ENCODE peak calls at places on chromosomes 4 and X, in eight cellular contexts. One of them, this sample, is unnamed.

GRCh38 chrX:8404443-8404842 is 60.2 kb upstream of the VCX3B start:
- DNase-seq in K562: no peak
- DNase-seq in HCT116: no peak
- DNase-seq in sigmoid colon: no peak
- DNase-seq in Panc1: no peak
- DNase-seq in stomach: peak; percentile 69
- DNase-seq in SK-N-SH: no peak
- DNase-seq in HepG2: no peak
- DNase-seq in this sample: no peak

GRCh38 chr4:117400039-117400835 is 314.9 kb upstream of the TRAM1L1 start:
- DNase-seq in K562: no peak
- DNase-seq in HCT116: peak; percentile 18
- DNase-seq in sigmoid colon: no peak
- DNase-seq in Panc1: peak; percentile 20
- DNase-seq in stomach: no peak
- DNase-seq in SK-N-SH: no peak
- DNase-seq in HepG2: peak; percentile 68
- DNase-seq in this sample: no peak

GRCh38 chrX:10190367-10190766 is 33.6 kb downstream of the CLCN4 start:
- DNase-seq in K562: peak; percentile 54
- DNase-seq in HCT116: peak; percentile 41
- DNase-seq in sigmoid colon: no peak
- DNase-seq in Panc1: peak; percentile 36
- DNase-seq in stomach: no peak
- DNase-seq in SK-N-SH: peak; percentile 59
- DNase-seq in HepG2: peak; percentile 72
- DNase-seq in this sample: no peak

GRCh38 chr4:83308672-83309071 is 24.1 kb upstream of the COQ2 start:
- DNase-seq in K562: no peak
- DNase-seq in HCT116: no peak
- DNase-seq in sigmoid colon: no peak
- DNase-seq in Panc1: no peak
- DNase-seq in stomach: no peak
- DNase-seq in SK-N-SH: no peak
- DNase-seq in HepG2: no peak
- DNase-seq in this sample: no peak

GRCh38 chr4:48340905-48341775 is at the start of gene SLAIN2:
- DNase-seq in K562: peak; percentile 98
- DNase-seq in HCT116: peak; percentile 86
- DNase-seq in sigmoid colon: peak; percentile 99
- DNase-seq in Panc1: no peak
- DNase-seq in stomach: peak; percentile 99
- DNase-seq in SK-N-SH: peak; percentile 99
- DNase-seq in HepG2: peak; percentile 91
- DNase-seq in this sample: peak; percentile 98

GRCh38 chr4:78691971-78692814 is 84.0 kb upstream of the BMP2K start:
- DNase-seq in K562: peak; percentile 91
- DNase-seq in HCT116: no peak
- DNase-seq in sigmoid colon: no peak
- DNase-seq in Panc1: no peak
- DNase-seq in stomach: no peak
- DNase-seq in SK-N-SH: peak; percentile 75
- DNase-seq in HepG2: no peak
- DNase-seq in this sample: no peak

GRCh38 chr4:13700196-13701140 is 72.9 kb upstream of the BOD1L1 start:
- DNase-seq in K562: no peak
- DNase-seq in HCT116: no peak
- DNase-seq in sigmoid colon: no peak
- DNase-seq in Panc1: peak; percentile 18
- DNase-seq in stomach: no peak
- DNase-seq in SK-N-SH: no peak
- DNase-seq in HepG2: no peak
- DNase-seq in this sample: no peak

GRCh38 chr4:93221771-93222170 is 606.8 kb upstream of the ATOH1 start:
- DNase-seq in K562: no peak
- DNase-seq in HCT116: no peak
- DNase-seq in sigmoid colon: no peak
- DNase-seq in Panc1: no peak
- DNase-seq in stomach: no peak
- DNase-seq in SK-N-SH: no peak
- DNase-seq in HepG2: no peak
- DNase-seq in this sample: no peak

GRCh38 chr4:167578906-167579305 is 344.6 kb upstream of the SPOCK3 start:
- DNase-seq in K562: no peak
- DNase-seq in HCT116: peak; percentile 13
- DNase-seq in sigmoid colon: no peak
- DNase-seq in Panc1: no peak
- DNase-seq in stomach: no peak
- DNase-seq in SK-N-SH: no peak
- DNase-seq in HepG2: no peak
- DNase-seq in this sample: no peak

GRCh38 chrX:72540318-72540717 is 32.3 kb downstream of the HDAC8 start:
- DNase-seq in K562: peak; percentile 7
- DNase-seq in HCT116: no peak
- DNase-seq in sigmoid colon: no peak
- DNase-seq in Panc1: no peak
- DNase-seq in stomach: no peak
- DNase-seq in SK-N-SH: peak; percentile 42
- DNase-seq in HepG2: peak; percentile 9
- DNase-seq in this sample: no peak

GRCh38 chrX:132533409-132533808 is 44.6 kb upstream of the MBNL3 start:
- DNase-seq in K562: no peak
- DNase-seq in HCT116: no peak
- DNase-seq in sigmoid colon: no peak
- DNase-seq in Panc1: no peak
- DNase-seq in stomach: no peak
- DNase-seq in SK-N-SH: no peak
- DNase-seq in HepG2: peak; percentile 4
- DNase-seq in this sample: no peak

GRCh38 chrX:110509778-110510510 is 151.3 kb downstream of the RTL9 start:
- DNase-seq in K562: no peak
- DNase-seq in HCT116: no peak
- DNase-seq in sigmoid colon: no peak
- DNase-seq in Panc1: no peak
- DNase-seq in stomach: no peak
- DNase-seq in SK-N-SH: no peak
- DNase-seq in HepG2: no peak
- DNase-seq in this sample: no peak

GRCh38 chr4:121428721-121429120 is 47.9 kb upstream of the QRFPR start:
- DNase-seq in K562: no peak
- DNase-seq in HCT116: no peak
- DNase-seq in sigmoid colon: no peak
- DNase-seq in Panc1: no peak
- DNase-seq in stomach: no peak
- DNase-seq in SK-N-SH: no peak
- DNase-seq in HepG2: no peak
- DNase-seq in this sample: no peak

GRCh38 chrX:138748480-138748879 is 37.0 kb upstream of the FGF13 start:
- DNase-seq in K562: no peak
- DNase-seq in HCT116: no peak
- DNase-seq in sigmoid colon: no peak
- DNase-seq in Panc1: no peak
- DNase-seq in stomach: no peak
- DNase-seq in SK-N-SH: no peak
- DNase-seq in HepG2: no peak
- DNase-seq in this sample: no peak

GRCh38 chrX:25872786-25873185 is 265.4 kb upstream of the MAGEB18 start:
- DNase-seq in K562: no peak
- DNase-seq in HCT116: no peak
- DNase-seq in sigmoid colon: no peak
- DNase-seq in Panc1: no peak
- DNase-seq in stomach: no peak
- DNase-seq in SK-N-SH: no peak
- DNase-seq in HepG2: no peak
- DNase-seq in this sample: no peak

GRCh38 chr4:101346312-101346561 is 1.1 kb downstream of the PPP3CA start:
- DNase-seq in K562: no peak
- DNase-seq in HCT116: no peak
- DNase-seq in sigmoid colon: no peak
- DNase-seq in Panc1: no peak
- DNase-seq in stomach: no peak
- DNase-seq in SK-N-SH: peak; percentile 68
- DNase-seq in HepG2: peak; percentile 16
- DNase-seq in this sample: peak; percentile 23

GRCh38 chr4:101346562-101347266 is 612 bp downstream of the PPP3CA start:
- DNase-seq in K562: peak; percentile 26
- DNase-seq in HCT116: no peak
- DNase-seq in sigmoid colon: peak; percentile 82
- DNase-seq in Panc1: no peak
- DNase-seq in stomach: peak; percentile 59
- DNase-seq in SK-N-SH: no peak
- DNase-seq in HepG2: peak; percentile 21
- DNase-seq in this sample: peak; percentile 61

GRCh38 chr4:101347557-101348366 is 436 bp upstream of the PPP3CA start:
- DNase-seq in K562: peak; percentile 100
- DNase-seq in HCT116: peak; percentile 92
- DNase-seq in sigmoid colon: peak; percentile 100
- DNase-seq in Panc1: peak; percentile 72
- DNase-seq in stomach: peak; percentile 100
- DNase-seq in SK-N-SH: peak; percentile 98
- DNase-seq in HepG2: peak; percentile 87
- DNase-seq in this sample: peak; percentile 99

GRCh38 chr4:101348367-101348827 is 1.1 kb upstream of the PPP3CA start:
- DNase-seq in K562: peak; percentile 14
- DNase-seq in HCT116: no peak
- DNase-seq in sigmoid colon: no peak
- DNase-seq in Panc1: no peak
- DNase-seq in stomach: peak; percentile 38
- DNase-seq in SK-N-SH: no peak
- DNase-seq in HepG2: no peak
- DNase-seq in this sample: peak; percentile 46

DNA sequence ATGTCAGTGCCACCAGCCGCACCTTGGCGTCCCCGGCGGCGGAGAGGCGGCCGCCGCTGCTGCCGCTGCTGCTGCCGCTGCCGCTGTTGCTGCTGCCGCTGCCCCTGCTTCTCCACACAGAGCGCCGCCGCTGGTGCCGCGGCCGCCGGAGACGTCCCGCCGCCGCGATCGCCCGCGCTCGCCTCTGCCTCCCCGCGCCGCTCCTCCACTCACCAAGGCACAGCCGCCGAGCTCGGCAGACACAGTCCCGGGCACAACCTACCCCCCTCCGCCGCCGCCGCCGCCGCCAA is at the start of gene PPP3CA:
- DNase-seq in K562: no peak
- DNase-seq in HCT116: no peak
- DNase-seq in sigmoid colon: no peak
- DNase-seq in Panc1: no peak
- DNase-seq in stomach: no peak
- DNase-seq in SK-N-SH: peak; percentile 60
- DNase-seq in HepG2: no peak
- DNase-seq in this sample: no peak
- TF ChIP-seq POLR2AphosphoS5 in K562: no peak
- TF ChIP-seq POLR2AphosphoS5 in HCT116: no peak
- TF ChIP-seq POLR2AphosphoS5 in sigmoid colon: no peak
- TF ChIP-seq POLR2AphosphoS5 in Panc1: no peak
- TF ChIP-seq POLR2AphosphoS5 in stomach: no peak
- TF ChIP-seq POLR2AphosphoS5 in SK-N-SH: no peak
- TF ChIP-seq POLR2AphosphoS5 in HepG2: no peak
- TF ChIP-seq POLR2AphosphoS5 in this sample: no peak

DNA sequence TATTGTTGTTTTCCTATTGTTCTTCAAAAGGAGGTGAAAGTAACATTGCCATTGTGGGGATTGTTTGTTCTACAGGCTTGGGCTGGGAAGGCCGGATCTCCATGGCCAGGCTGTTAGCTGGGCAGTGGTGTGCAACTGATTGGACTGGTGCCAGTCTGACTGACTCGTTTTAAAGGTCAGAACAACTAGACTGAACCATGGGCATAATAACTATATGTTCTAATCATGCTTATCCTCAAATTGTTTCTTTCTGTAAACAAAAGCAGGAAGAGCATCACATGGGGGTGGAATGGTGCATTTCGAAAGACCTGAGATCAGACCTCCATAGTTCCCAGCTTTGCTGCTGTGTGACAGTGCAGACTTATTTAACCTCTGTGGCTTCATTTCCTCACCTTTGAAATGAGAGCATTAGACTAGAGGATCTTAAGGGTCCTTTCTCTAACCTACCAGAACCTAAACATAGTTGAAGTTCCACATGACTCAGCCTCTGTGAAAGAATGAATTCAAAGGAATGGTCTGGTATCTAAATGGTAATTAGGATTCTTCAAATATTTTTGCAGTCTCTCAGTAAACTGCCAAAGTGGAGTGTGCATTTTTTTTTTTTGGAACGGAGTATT is 66.7 kb upstream of the PGRMC2 start:
- DNase-seq in K562: no peak
- DNase-seq in HCT116: no peak
- DNase-seq in sigmoid colon: no peak
- DNase-seq in Panc1: peak; percentile 61
- DNase-seq in stomach: peak; percentile 68
- DNase-seq in SK-N-SH: peak; percentile 8
- DNase-seq in HepG2: peak; percentile 30
- DNase-seq in this sample: no peak
- H3K27ac ChIP-seq in K562: no peak overlapping the region
- H3K27ac ChIP-seq in HCT116: no peak overlapping the region
- H3K27ac ChIP-seq in sigmoid colon: peak overlapping the region; percentile 27
- H3K27ac ChIP-seq in Panc1: peak overlapping the region; percentile 29
- H3K27ac ChIP-seq in stomach: no peak overlapping the region
- H3K27ac ChIP-seq in SK-N-SH: peak overlapping the region; percentile 96
- H3K27ac ChIP-seq in HepG2: no peak overlapping the region
- H3K27ac ChIP-seq in this sample: no peak overlapping the region

GRCh38 chrX:107729558-107730297 is 45.9 kb downstream of the TSC22D3 start:
- DNase-seq in K562: no peak
- DNase-seq in HCT116: no peak
- DNase-seq in sigmoid colon: no peak
- DNase-seq in Panc1: no peak
- DNase-seq in stomach: no peak
- DNase-seq in SK-N-SH: no peak
- DNase-seq in HepG2: no peak
- DNase-seq in this sample: no peak
- H3K4me1 ChIP-seq in K562: peaks cover 47% of the 10 kb centered on the region
- H3K4me1 ChIP-seq in HCT116: peaks cover 46% of the 10 kb centered on the region
- H3K4me1 ChIP-seq in sigmoid colon: peaks cover 46% of the 10 kb centered on the region
- H3K4me1 ChIP-seq in Panc1: peaks cover 8% of the 10 kb centered on the region
- H3K4me1 ChIP-seq in stomach: peaks cover 89% of the 10 kb centered on the region
- H3K4me1 ChIP-seq in SK-N-SH: no peaks in the 10 kb centered on the region
- H3K4me1 ChIP-seq in HepG2: peaks cover 26% of the 10 kb centered on the region
- H3K4me1 ChIP-seq in this sample: peaks cover 4% of the 10 kb centered on the region

GRCh38 chr4:41364871-41365270 is 108.1 kb downstream of the UCHL1 start:
- DNase-seq in K562: no peak
- DNase-seq in HCT116: no peak
- DNase-seq in sigmoid colon: no peak
- DNase-seq in Panc1: no peak
- DNase-seq in stomach: no peak
- DNase-seq in SK-N-SH: no peak
- DNase-seq in HepG2: no peak
- DNase-seq in this sample: no peak

GRCh38 chr4:41363384-41363981 is 106.8 kb downstream of the UCHL1 start:
- DNase-seq in K562: no peak
- DNase-seq in HCT116: no peak
- DNase-seq in sigmoid colon: no peak
- DNase-seq in Panc1: no peak
- DNase-seq in stomach: no peak
- DNase-seq in SK-N-SH: no peak
- DNase-seq in HepG2: no peak
- DNase-seq in this sample: no peak

GRCh38 chr4:41361831-41362646 is 105.3 kb downstream of the UCHL1 start:
- DNase-seq in K562: no peak
- DNase-seq in HCT116: no peak
- DNase-seq in sigmoid colon: no peak
- DNase-seq in Panc1: no peak
- DNase-seq in stomach: no peak
- DNase-seq in SK-N-SH: peak; percentile 39
- DNase-seq in HepG2: no peak
- DNase-seq in this sample: no peak

GRCh38 chr4:41360911-41361830 is 104.4 kb downstream of the UCHL1 start:
- DNase-seq in K562: no peak
- DNase-seq in HCT116: no peak
- DNase-seq in sigmoid colon: peak; percentile 77
- DNase-seq in Panc1: no peak
- DNase-seq in stomach: peak; percentile 44
- DNase-seq in SK-N-SH: peak; percentile 46
- DNase-seq in HepG2: no peak
- DNase-seq in this sample: peak; percentile 56

GRCh38 chr4:41362647-41363383 is 106.1 kb downstream of the UCHL1 start:
- DNase-seq in K562: no peak
- DNase-seq in HCT116: no peak
- DNase-seq in sigmoid colon: no peak
- DNase-seq in Panc1: no peak
- DNase-seq in stomach: no peak
- DNase-seq in SK-N-SH: no peak
- DNase-seq in HepG2: no peak
- DNase-seq in this sample: no peak
- TF ChIP-seq POLR2AphosphoS5 in K562: no peak
- TF ChIP-seq POLR2AphosphoS5 in HCT116: no peak
- TF ChIP-seq POLR2AphosphoS5 in sigmoid colon: no peak
- TF ChIP-seq POLR2AphosphoS5 in Panc1: no peak
- TF ChIP-seq POLR2AphosphoS5 in stomach: no peak
- TF ChIP-seq POLR2AphosphoS5 in SK-N-SH: no peak
- TF ChIP-seq POLR2AphosphoS5 in HepG2: no peak
- TF ChIP-seq POLR2AphosphoS5 in this sample: no peak